ENCODE peak calls at places on chromosome 7, in seven cellular contexts. E is AG10803; X is GM06990; B is stimulated activated CD4-positive, alpha-beta T cell treated with anti-CD3 and anti-CD28 coated beads, TNF-alpha, amount 100 ng/mL, for 4 hours; S is stimulated activated effector memory CD8-positive, alpha-beta T cell treated with anti-CD3 and anti-CD28 coated beads, Interleukin-12 subunit alpha, Interleukin-12 subunit beta, amount 100 ng/mL, for 72 hours; N is HT-29; G is cardiac muscle cell. T is an unnamed sample.

GRCh38 chr7:140062528-140063299 is at the start of gene PARP12:
- DNase-seq in E (peak), S (peak), B (peak), X (peak), N (peak), G (peak), T (no peak)

GRCh38 chr7:99762680-99763327 is 21.2 kb downstream of the CYP3A4 start:
- DNase-seq in N (no peak), G (peak), E (peak), S (no peak), B (no peak), X (no peak), T (no peak)

GRCh38 chr7:27161214-27161720 is 4.1 kb downstream of the HOXA9 start:
- DNase-seq in G (no peak), X (no peak), N (no peak), E (no peak), S (no peak), B (no peak), T (no peak)

GRCh38 chr7:18572885-18573284 is 77.3 kb downstream of the HDAC9 start:
- DNase-seq in N (no peak), G (no peak), E (no peak), S (no peak), X (no peak), B (no peak), T (no peak)

GRCh38 chr7:41069635-41070034 is 633.3 kb downstream of the INHBA start:
- DNase-seq in N (no peak), B (no peak), X (no peak), S (no peak), E (no peak), G (no peak), T (no peak)

GRCh38 chr7:69635572-69636190 is 37.4 kb downstream of the AUTS2 start:
- DNase-seq in X (no peak), S (no peak), B (no peak), G (no peak), N (no peak), E (peak), T (peak)

GRCh38 chr7:66118603-66119002 is 4.0 kb downstream of the CRCP start:
- DNase-seq in N (no peak), X (peak), S (no peak), G (no peak), E (no peak), B (no peak), T (no peak)

GRCh38 chr7:84194484-84195260 is at the start of gene SEMA3A:
- DNase-seq in E (peak), B (no peak), X (no peak), G (peak), N (peak), S (no peak), T (peak)

GRCh38 chr7:115679976-115680375 is 350.6 kb downstream of the TFEC start:
- DNase-seq in E (peak), N (peak), S (no peak), X (no peak), G (peak), B (no peak), T (no peak)

GRCh38 chr7:106045592-106045991 is 66.5 kb downstream of the SYPL1 start:
- DNase-seq in X (no peak), B (no peak), S (no peak), G (peak), N (no peak), E (peak), T (no peak)

GRCh38 chr7:141231018-141231792 is 157.3 kb downstream of the TMEM178B start:
- DNase-seq in G (peak), S (no peak), B (no peak), E (peak), X (no peak), N (peak), T (no peak)

GRCh38 chr7:79221211-79221610 is 232.3 kb downstream of the MAGI2 start:
- DNase-seq in B (no peak), X (no peak), G (no peak), S (no peak), N (no peak), E (no peak), T (no peak)

GRCh38 chr7:8389898-8390642 is 43.3 kb upstream of the NXPH1 start:
- DNase-seq in G (no peak), E (no peak), B (no peak), N (peak), X (no peak), S (no peak), T (peak)

GRCh38 chr7:44223362-44224114 is 22.8 kb downstream of the YKT6 start:
- DNase-seq in B (no peak), N (no peak), E (no peak), G (no peak), X (no peak), S (no peak), T (no peak)